ENCODE peak calls at places on chromosomes 11 and 22, in five cellular contexts. P is Panc1, I is hepatocyte, A is mesenchymal stem cell, G is heart left ventricle. E is an unnamed sample. For H3K4me1, the result is how much of the 10 kb centered on the place peaks cover.

GRCh38 chr11:70771099-70771885 is 373.0 kb downstream of the CTTN start:
- DNase-seq in I (no peak), G (no peak), A (no peak), P (no peak), E (no peak)

GRCh38 chr11:43825217-43825816 is 55.3 kb upstream of the ALKBH3 start:
- DNase-seq in A (peak), I (peak), P (no peak), G (no peak), E (peak)

GRCh38 chr11:88281317-88281712 is 56.2 kb downstream of the CTSC start:
- DNase-seq in P (no peak), A (no peak), G (no peak), I (no peak), E (no peak)

GRCh38 chr11:28878025-28878424 is 769.8 kb downstream of the METTL15 start:
- DNase-seq in P (no peak), A (no peak), I (no peak), G (no peak), E (peak)

GRCh38 chr11:130124096-130124495 is 35.5 kb upstream of the ST14 start:
- DNase-seq in G (peak), A (peak), I (peak), P (peak), E (peak)

GRCh38 chr22:44809456-44809855 is 57.1 kb downstream of the ARHGAP8 start:
- DNase-seq in G (no peak), P (no peak), I (no peak), A (no peak), E (no peak)

GRCh38 chr11:100780470-100780869 is 93.4 kb downstream of the ARHGAP42 start:
- DNase-seq in A (no peak), I (no peak), P (no peak), G (no peak), E (no peak)

GRCh38 chr11:17333799-17334586 is 17.6 kb upstream of the NCR3LG1 start:
- DNase-seq in A (no peak), I (no peak), G (peak), P (no peak), E (no peak)

GRCh38 chr11:10407055-10407454 is 48.0 kb upstream of the AMPD3 start:
- DNase-seq in P (peak), I (no peak), A (peak), G (no peak), E (peak)

GRCh38 chr22:33465554-33465953 is 407.4 kb upstream of the SYN3 start:
- DNase-seq in A (no peak), P (no peak), I (no peak), G (no peak), E (no peak)

GRCh38 chr22:42994917-42995562 is 19.9 kb downstream of the PACSIN2 start:
- DNase-seq in G (peak), P (peak), A (peak), I (peak), E (peak)

GRCh38 chr11:61777234-61778090 is 14.9 kb downstream of the TMEM258 start:
- DNase-seq in P (no peak), G (peak), I (no peak), A (no peak), E (peak)

GRCh38 chr11:89220684-89221339 is 43.1 kb downstream of the TYR start:
- DNase-seq in P (no peak), A (no peak), I (no peak), G (no peak), E (no peak)

GRCh38 chr22:50282361-50283144 is 12.4 kb upstream of the MAPK11 start:
- DNase-seq in G (no peak), I (peak), P (no peak), A (peak), E (peak)

GRCh38 chr11:69137148-69137844 is 18.4 kb upstream of the SMIM38 start:
- DNase-seq in G (no peak), A (no peak), I (no peak), P (no peak), E (no peak)

GRCh38 chr11:57325735-57326048 is 940 bp upstream of the TNKS1BP1 start:
- DNase-seq in P (no peak), A (no peak), G (peak), I (peak), E (no peak)

GRCh38 chr11:10451399-10452116 is 3.5 kb upstream of the AMPD3 start:
- DNase-seq in A (no peak), P (no peak), I (no peak), G (no peak), E (peak)

GRCh38 chr11:21768388-21768787 is 424.5 kb upstream of the ANO5 start:
- DNase-seq in G (no peak), I (no peak), A (no peak), P (no peak), E (no peak)

GRCh38 chr11:47399860-47400812 is 8.3 kb upstream of the SLC39A13 start:
- DNase-seq in A (no peak), P (no peak), I (peak), G (no peak), E (peak)

GRCh38 chr11:77322506-77322905 is 21.0 kb upstream of the GDPD4 start:
- DNase-seq in A (peak), I (no peak), P (no peak), G (no peak), E (no peak)

GRCh38 chr22:48662476-48663150 is 1165.1 kb downstream of the BRD1 start:
- DNase-seq in P (no peak), G (no peak), I (no peak), A (no peak), E (no peak)

GRCh38 chr11:83158965-83159900 is 2.3 kb downstream of the PCF11 start:
- DNase-seq in P (no peak), I (no peak), A (no peak), G (no peak), E (peak)

GRCh38 chr11:64876226-64876750 is 2.1 kb downstream of the EHD1 start:
- DNase-seq in I (no peak), G (no peak), A (no peak), P (no peak), E (no peak)

GRCh38 chr11:35487532-35488078 is 37.8 kb downstream of the PAMR1 start:
- DNase-seq in G (peak), A (peak), I (peak), P (no peak), E (peak)

GRCh38 chr22:42344391-42344861 is 74.0 kb upstream of the TCF20 start:
- DNase-seq in P (no peak), A (no peak), I (peak), G (no peak), E (peak)

GRCh38 chr11:78424334-78425270 is 7.0 kb upstream of the GAB2 start:
- DNase-seq in P (no peak), G (no peak), A (peak), I (no peak), E (peak)

GRCh38 chr22:26852176-26852575 is 194.8 kb downstream of the MIAT start:
- DNase-seq in A (no peak), P (no peak), G (no peak), I (no peak), E (no peak)

GRCh38 chr11:9672288-9672916 is 8.5 kb downstream of the SWAP70 start:
- DNase-seq in I (no peak), A (peak), G (no peak), P (no peak), E (no peak)

GRCh38 chr11:97772696-97773095 is 1248.1 kb upstream of the CNTN5 start:
- DNase-seq in I (no peak), P (no peak), A (peak), G (no peak), E (no peak)

GRCh38 chr11:16941935-16942334 is 72.3 kb downstream of the PLEKHA7 start:
- DNase-seq in A (no peak), P (no peak), I (no peak), G (no peak), E (no peak)

GRCh38 chr11:120964857-120965256 is 59.0 kb upstream of the TBCEL start:
- DNase-seq in G (no peak), A (peak), I (no peak), P (no peak), E (no peak)

GRCh38 chr11:72548481-72548880 is 114.2 kb upstream of the CLPB start:
- DNase-seq in A (no peak), P (no peak), G (no peak), I (no peak), E (peak)

GRCh38 chr11:86799680-86800075 is 664 bp upstream of the PRSS23 start:
- DNase-seq in P (no peak), G (no peak), I (no peak), A (peak), E (no peak)

GRCh38 chr11:8384199-8384821 is 120.6 kb upstream of the LMO1 start:
- DNase-seq in P (no peak), G (no peak), A (peak), I (peak), E (peak)

GRCh38 chr11:26331911-26332571 is at the start of gene ANO3:
- DNase-seq in A (peak), I (peak), P (no peak), G (peak), E (peak)

GRCh38 chr11:46120711-46121327 is 435 bp downstream of the PHF21A start:
- DNase-seq in G (peak), I (peak), A (peak), P (no peak), E (peak)

GRCh38 chr22:19480173-19480568 is 451 bp downstream of the CDC45 start:
- DNase-seq in P (no peak), A (no peak), G (no peak), I (no peak), E (no peak)

GRCh38 chr11:67507242-67507890 is 596 bp downstream of the CDK2AP2 start:
- DNase-seq in G (no peak), I (peak), P (no peak), A (no peak), E (peak)

GRCh38 chr11:44950625-44951472 is at the start of gene TP53I11:
- DNase-seq in P (no peak), A (peak), I (peak), G (peak), E (peak)

GRCh38 chr11:44954051-44954906 is 3.6 kb upstream of the TP53I11 start:
- DNase-seq in G (no peak), I (no peak), P (no peak), A (no peak), E (no peak)

GRCh38 chr11:44955019-44955738 is 4.5 kb upstream of the TP53I11 start:
- DNase-seq in G (peak), I (peak), P (no peak), A (peak), E (peak)

GRCh38 chr11:44952082-44952481 is 1.4 kb upstream of the TP53I11 start:
- DNase-seq in A (no peak), G (no peak), I (no peak), P (no peak), E (no peak)

DNA sequence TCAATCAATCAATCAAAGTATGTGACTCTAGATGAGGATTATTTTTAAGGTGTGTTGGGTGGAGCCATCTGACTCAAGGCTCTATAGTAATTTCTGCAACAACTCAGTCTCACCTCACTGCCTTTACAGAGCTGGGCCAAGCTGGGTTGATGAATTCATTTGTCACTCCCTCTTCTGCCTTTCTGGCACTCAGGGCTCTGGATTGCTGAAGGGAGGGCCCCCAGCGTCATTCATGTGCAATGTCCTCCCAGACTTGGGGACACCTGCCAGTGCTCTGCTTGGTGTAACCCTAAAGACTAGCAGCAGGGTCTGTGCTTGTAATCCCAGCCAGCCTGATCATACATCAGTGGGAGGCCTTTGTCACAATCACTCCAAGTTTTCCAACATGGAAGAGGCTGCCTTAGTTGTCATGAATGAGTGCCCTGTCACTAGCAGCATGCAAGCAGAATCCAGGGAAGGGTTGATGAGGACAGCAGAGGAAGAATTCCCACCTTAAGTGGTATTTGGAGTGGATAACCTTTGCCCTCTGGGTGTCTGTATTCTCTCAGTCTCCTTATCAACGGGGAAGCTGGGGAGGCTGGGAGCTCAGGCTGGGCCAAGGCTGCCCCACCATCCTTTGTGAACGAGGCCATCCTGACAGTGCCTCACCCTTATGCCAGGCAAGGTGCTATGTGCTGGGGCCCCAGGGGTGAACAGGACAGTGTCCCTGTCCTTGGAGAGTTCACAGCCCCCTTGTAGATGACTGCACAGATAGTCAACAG is 2.0 kb upstream of the TP53I11 start:
- DNase-seq in I (no peak), G (no peak), A (no peak), P (no peak), E (no peak)
- H3K4me1 ChIP-seq in I (under half), G (under half), A (under half), P (under half), E (under half)

DNA sequence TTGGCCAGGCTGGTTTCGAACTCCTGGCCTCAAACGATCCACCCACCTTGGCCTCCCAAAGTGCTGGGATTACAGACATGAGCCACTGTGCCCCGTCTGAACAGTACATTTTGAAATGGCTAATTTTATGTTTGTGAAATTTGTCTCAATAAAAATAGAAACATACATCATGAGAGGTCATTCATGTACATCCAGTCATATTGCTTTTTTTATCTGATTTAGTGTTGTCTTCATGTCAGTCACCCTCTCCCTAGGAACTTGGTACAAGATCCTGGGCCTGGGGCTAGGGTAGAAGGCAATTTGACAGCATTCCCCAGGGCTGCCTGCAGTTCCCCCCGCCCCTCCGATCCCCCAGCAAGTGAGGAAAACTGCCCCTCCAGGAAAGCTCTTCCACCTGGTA is 46.6 kb upstream of the RBFOX2 start:
- DNase-seq in G (no peak), P (no peak), I (no peak), A (no peak), E (no peak)
- H3K4me1 ChIP-seq in G (under half), P (under half), I (under half), A (under half), E (under half)

GRCh38 chr22:22895776-22896445 is 8.3 kb downstream of the IGLL5 start:
- DNase-seq in I (no peak), A (no peak), G (peak), P (no peak), E (no peak)

GRCh38 chr22:22893077-22893805 is 5.6 kb downstream of the IGLL5 start:
- DNase-seq in P (no peak), A (no peak), I (no peak), G (no peak), E (no peak)

GRCh38 chr22:22896601-22897000 is 9.0 kb downstream of the IGLL5 start:
- DNase-seq in A (no peak), P (no peak), I (no peak), G (no peak), E (no peak)

GRCh38 chr22:22893891-22894739 is 6.5 kb downstream of the IGLL5 start:
- DNase-seq in I (no peak), G (no peak), P (no peak), A (no peak), E (no peak)

GRCh38 chr22:22894740-22895731 is 7.4 kb downstream of the IGLL5 start:
- DNase-seq in A (no peak), P (no peak), I (no peak), G (peak), E (no peak)
- H3K4me1 ChIP-seq in A (under half), P (under half), I (under half), G (under half), E (under half)

GRCh38 chr22:30253205-30253852 is 6.8 kb upstream of the LIF start:
- DNase-seq in I (peak), G (peak), P (no peak), A (no peak), E (no peak)
- H3K4me1 ChIP-seq in I (under half), G (under half), P (half or more), A (half or more), E (under half)

DNA sequence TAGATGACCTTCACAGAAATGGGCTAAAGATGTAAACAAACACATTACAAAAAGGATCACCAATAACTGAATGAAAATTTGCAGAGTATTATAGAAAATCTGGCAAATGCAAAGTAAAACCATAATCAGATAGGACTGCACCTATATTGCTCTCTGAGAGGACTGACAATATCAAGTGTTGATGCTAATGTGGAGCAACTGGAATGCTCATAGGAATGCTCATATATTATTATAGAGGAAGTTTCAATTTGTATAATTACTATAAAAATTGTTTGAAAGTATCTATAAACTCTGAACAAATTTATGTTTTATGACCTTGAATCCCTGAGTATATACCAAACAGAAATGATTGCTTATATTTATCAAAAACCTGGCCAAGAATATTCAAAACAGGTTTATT is 18.4 kb upstream of the TEAD1 start:
- DNase-seq in P (no peak), A (no peak), G (no peak), I (no peak), E (no peak)
- H3K4me1 ChIP-seq in P (under half), A (under half), G (under half), I (under half), E (under half)

DNA sequence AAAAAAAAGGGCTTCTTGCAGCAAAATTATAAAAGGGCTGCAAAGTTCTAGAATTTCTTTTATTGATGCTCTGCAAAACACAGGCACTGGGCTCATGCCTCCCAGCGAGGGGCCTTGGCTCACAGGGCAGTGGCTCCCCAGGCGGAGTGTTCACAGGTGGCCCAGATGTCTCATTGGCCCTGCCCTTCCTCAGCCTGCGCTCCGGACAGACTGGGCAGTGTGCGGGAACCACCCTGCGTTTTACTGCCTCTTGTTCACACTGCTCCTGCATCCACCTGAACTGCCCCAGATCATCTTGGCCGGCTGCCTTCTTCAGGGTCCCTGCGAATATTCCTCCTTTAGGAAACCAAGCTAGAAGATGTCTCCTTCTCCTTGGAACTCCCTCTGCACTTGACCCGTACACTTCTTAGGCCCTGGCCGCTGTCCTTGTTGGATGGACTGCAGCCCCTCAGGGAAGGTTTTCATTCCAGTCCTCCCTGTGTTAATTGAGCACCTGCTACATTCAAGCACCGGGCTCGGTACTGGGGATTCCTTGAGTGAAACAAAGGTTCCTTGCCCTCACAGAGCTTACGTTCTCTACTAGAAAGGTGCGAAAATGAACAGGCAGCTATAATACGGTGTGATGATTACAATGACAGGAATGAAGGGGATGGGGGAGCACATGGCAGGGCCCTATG is 4.5 kb downstream of the TUBA8 start:
- DNase-seq in I (no peak), P (no peak), A (no peak), G (no peak), E (no peak)
- H3K4me1 ChIP-seq in I (under half), P (under half), A (under half), G (under half), E (under half)

GRCh38 chr11:2095198-2095520 is 44.0 kb downstream of the IGF2 start:
- DNase-seq in G (no peak), P (no peak), A (no peak), I (no peak), E (no peak)
- H3K4me1 ChIP-seq in G (under half), P (under half), A (half or more), I (under half), E (under half)

DNA sequence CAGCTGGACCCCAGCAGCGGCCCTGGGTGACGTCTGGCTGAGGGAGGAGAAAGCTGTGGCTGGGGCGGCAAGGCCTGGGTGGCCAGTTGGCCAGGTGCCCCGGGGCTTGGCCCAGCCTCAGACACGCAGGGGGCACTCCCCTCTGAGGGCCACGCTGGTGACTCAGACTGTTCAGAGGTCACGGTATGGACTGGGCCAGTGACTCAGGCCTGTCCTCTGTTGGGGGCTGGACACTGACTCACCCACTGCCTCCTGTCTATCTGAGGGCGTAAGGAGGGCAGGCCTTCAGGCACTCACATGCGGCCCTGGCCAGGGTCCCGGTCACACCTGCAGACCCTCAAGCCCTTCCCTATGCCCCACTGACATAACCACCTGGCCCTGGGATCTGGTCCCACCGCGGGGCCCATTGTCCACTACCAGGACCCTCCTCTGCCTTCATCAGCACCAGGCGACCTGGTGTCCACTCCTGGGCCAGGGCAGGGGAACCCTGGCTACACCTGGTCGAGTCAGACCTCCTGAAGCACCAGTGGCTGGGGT is 3.7 kb upstream of the MUC5AC start:
- DNase-seq in I (peak), A (peak), P (peak), G (peak), E (no peak)
- H3K4me1 ChIP-seq in I (under half), A (half or more), P (half or more), G (under half), E (under half)